ENCODE peak calls at places on chromosomes 11 and 22, in five cellular contexts. V is stimulated activated CD4-positive, alpha-beta T cell treated with anti-CD3 and anti-CD28 coated beads, Interleukin-15, amount 100 ng/mL, for 24 hours; Y is NCI-H1092 treated with DMSO at 0.1 percent for 48 hours; W is lung; T is AG20443. R is an unnamed sample.

GRCh38 chr22:29205260-29205597 is 467 bp upstream of the EMID1 start:
- DNase-seq in V (no peak), Y (no peak), W (no peak), T (no peak), R (no peak)

GRCh38 chr11:46338988-46339666 is 8.1 kb upstream of the DGKZ start:
- DNase-seq in V (no peak), Y (peak), W (no peak), T (peak), R (peak)

GRCh38 chr11:119686483-119686882 is 42.5 kb downstream of the NECTIN1 start:
- DNase-seq in V (no peak), Y (no peak), W (no peak), T (no peak), R (no peak)

GRCh38 chr11:121035823-121036222 is 11.9 kb downstream of the TBCEL start:
- DNase-seq in V (no peak), Y (no peak), W (no peak), T (no peak), R (no peak)

GRCh38 chr11:48148749-48149148 is 67.9 kb upstream of the OR4B1 start:
- DNase-seq in V (no peak), Y (no peak), W (no peak), T (no peak), R (no peak)

GRCh38 chr11:6855971-6856542 is 6.8 kb upstream of the OR10A2 start:
- DNase-seq in V (no peak), Y (no peak), W (no peak), T (peak), R (no peak)

GRCh38 chr22:26767351-26767970 is 110.1 kb downstream of the MIAT start:
- DNase-seq in V (no peak), Y (no peak), W (no peak), T (peak), R (no peak)

GRCh38 chr11:36672815-36673450 is 74.9 kb upstream of the RAG2 start:
- DNase-seq in V (no peak), Y (peak), W (no peak), T (peak), R (no peak)

GRCh38 chr11:2813141-2813908 is 72.2 kb downstream of the CDKN1C start:
- DNase-seq in V (peak), Y (no peak), W (no peak), T (no peak), R (no peak)